ENCODE peak calls at places on chromosomes 16 and 17, in six cellular contexts. C is astrocyte of the hippocampus, Q is ACHN, J is brain microvascular endothelial cell, G is midbrain, T is mucosa of descending colon. B is an unnamed sample.
A peak's percentile ranks its signal among the peaks of the same experiment; 100 is the strongest.

GRCh38 chr17:67218385-67218950 is 26.5 kb downstream of the HELZ start:
- DNase-seq in G (no peak), J (peak; percentile 42), C (peak; percentile 43), Q (peak; percentile 42), T (no peak), B (peak; percentile 22)

GRCh38 chr16:56814537-56815432 is 50.2 kb upstream of the SLC12A3 start:
- DNase-seq in J (no peak), C (peak; percentile 73), T (no peak), G (no peak), Q (no peak), B (no peak)

GRCh38 chr17:36768355-36768754 is 167.0 kb downstream of the MRM1 start:
- DNase-seq in J (no peak), T (no peak), G (no peak), C (no peak), Q (no peak), B (no peak)

GRCh38 chr16:15482068-15482747 is 47.8 kb downstream of the BMERB1 start:
- DNase-seq in C (peak; percentile 81), G (no peak), Q (peak; percentile 93), T (peak; percentile 33), J (peak; percentile 98), B (peak; percentile 93)

GRCh38 chr16:81928975-81929374 is 82.3 kb downstream of the SDR42E1 start:
- DNase-seq in Q (no peak), J (no peak), T (no peak), G (no peak), C (no peak), B (no peak)

GRCh38 chr16:27326738-27327585 is 13.2 kb downstream of the IL4R start:
- DNase-seq in C (peak; percentile 82), J (peak; percentile 93), T (peak; percentile 69), G (peak; percentile 35), Q (peak; percentile 96), B (peak; percentile 93)

GRCh38 chr16:30472328-30472942 is at the start of gene ITGAL:
- DNase-seq in Q (no peak), C (no peak), G (peak; percentile 6), J (no peak), T (peak; percentile 61), B (peak; percentile 25)

GRCh38 chr17:28871056-28871579 is 16.3 kb downstream of the ERAL1 start:
- DNase-seq in C (no peak), Q (no peak), T (no peak), G (no peak), J (no peak), B (no peak)

GRCh38 chr17:8376302-8377067 is at the start of gene KRABD2:
- DNase-seq in Q (peak; percentile 91), C (peak; percentile 94), J (peak; percentile 68), G (peak; percentile 91), T (peak; percentile 94), B (peak; percentile 95)

GRCh38 chr17:67164298-67164697 is 80.7 kb downstream of the HELZ start:
- DNase-seq in G (no peak), Q (no peak), T (no peak), J (no peak), C (no peak), B (no peak)

GRCh38 chr17:40432864-40433528 is 10.3 kb upstream of the IGFBP4 start:
- DNase-seq in G (no peak), J (peak; percentile 42), T (no peak), Q (no peak), C (peak; percentile 76), B (peak; percentile 72)

GRCh38 chr16:28098171-28098958 is 34.9 kb upstream of the GSG1L start:
- DNase-seq in G (no peak), Q (no peak), C (no peak), T (no peak), J (no peak), B (no peak)

GRCh38 chr16:85428168-85428898 is 184.8 kb upstream of the GSE1 start:
- DNase-seq in G (peak; percentile 5), J (peak; percentile 16), C (peak; percentile 53), Q (peak; percentile 63), T (peak; percentile 75), B (no peak)

GRCh38 chr17:68101992-68102758 is 66.6 kb downstream of the KPNA2 start:
- DNase-seq in Q (peak; percentile 10), G (no peak), C (peak; percentile 23), J (peak; percentile 6), T (peak; percentile 67), B (peak; percentile 29)

GRCh38 chr17:77493901-77494663 is 353.3 kb downstream of the SEC14L1 start:
- DNase-seq in J (no peak), C (no peak), G (no peak), T (no peak), Q (no peak), B (no peak)

GRCh38 chr17:32320847-32321246 is 21.1 kb downstream of the C17orf75 start:
- DNase-seq in T (no peak), Q (no peak), C (no peak), G (no peak), J (no peak), B (no peak)

GRCh38 chr17:17134952-17135340 is 71.2 kb downstream of the PLD6 start:
- DNase-seq in J (no peak), C (no peak), Q (no peak), T (no peak), G (no peak), B (no peak)

GRCh38 chr17:74704536-74704935 is 8.2 kb downstream of the CD300LF start:
- DNase-seq in G (no peak), C (no peak), Q (no peak), J (no peak), T (no peak), B (no peak)

GRCh38 chr17:74332017-74332650 is 6.1 kb downstream of the KIF19 start:
- DNase-seq in Q (no peak), C (no peak), J (no peak), G (no peak), T (no peak), B (no peak)

GRCh38 chr17:47813512-47814031 is 8.0 kb downstream of the OSBPL7 start:
- DNase-seq in J (no peak), C (no peak), G (no peak), T (no peak), Q (no peak), B (peak; percentile 8)

GRCh38 chr17:2874211-2874686 is 78.0 kb downstream of the RAP1GAP2 start:
- DNase-seq in Q (no peak), C (peak; percentile 74), T (no peak), G (no peak), J (no peak), B (no peak)

GRCh38 chr17:46944931-46945330 is 22.0 kb downstream of the GOSR2 start:
- DNase-seq in J (no peak), T (no peak), G (no peak), C (no peak), Q (no peak), B (no peak)

GRCh38 chr17:7856081-7856791 is 1.1 kb downstream of the NAA38 start:
- DNase-seq in Q (no peak), J (no peak), T (peak; percentile 75), G (no peak), C (no peak), B (peak; percentile 56)

GRCh38 chr16:19179890-19180490 is 11.9 kb downstream of the SYT17 start:
- DNase-seq in T (peak; percentile 81), Q (peak; percentile 69), C (peak; percentile 34), J (peak; percentile 37), G (peak; percentile 33), B (peak; percentile 33)

GRCh38 chr16:80300456-80300855 is 240.3 kb upstream of the DYNLRB2 start:
- DNase-seq in T (no peak), J (no peak), G (no peak), C (no peak), Q (no peak), B (no peak)

GRCh38 chr16:89322381-89323119 is 105.0 kb downstream of the ZNF778 start:
- DNase-seq in J (no peak), Q (peak; percentile 48), C (peak; percentile 77), G (no peak), T (peak; percentile 35), B (no peak)

GRCh38 chr17:81274471-81274855 is 20.6 kb downstream of the SLC38A10 start:
- DNase-seq in T (no peak), G (no peak), Q (no peak), C (no peak), J (no peak), B (no peak)